ENCODE peak calls at places on chromosomes 7 and 10, in four cellular contexts. P is left ventricle myocardium inferior, M is cardiac muscle cell, C is colonic mucosa. E is an unnamed sample.

GRCh38 chr7:45068236-45069023 is 20.3 kb downstream of the NACAD start:
- DNase-seq in P (no peak), M (no peak), C (peak; percentile 67), E (no peak)

GRCh38 chr10:13222566-13222965 is 11.6 kb downstream of the UCMA start:
- DNase-seq in P (no peak), M (no peak), C (no peak), E (no peak)

GRCh38 chr10:49534670-49535381 is 4.1 kb downstream of the ERCC6 start:
- DNase-seq in P (no peak), M (peak; percentile 63), C (no peak), E (peak; percentile 7)

GRCh38 chr10:132448248-132448731 is 51.3 kb downstream of the PWWP2B start:
- DNase-seq in P (peak; percentile 55), M (peak; percentile 63), C (peak; percentile 91), E (peak; percentile 93)

GRCh38 chr7:158303121-158303520 is 284.5 kb downstream of the PTPRN2 start:
- DNase-seq in P (no peak), M (no peak), C (no peak), E (no peak)

GRCh38 chr10:10313099-10313875 is 704.4 kb upstream of the CELF2 start:
- DNase-seq in P (no peak), M (peak; percentile 57), C (no peak), E (no peak)

GRCh38 chr7:22672892-22673637 is 53.9 kb upstream of the IL6 start:
- DNase-seq in P (no peak), M (no peak), C (no peak), E (no peak)

GRCh38 chr10:20181408-20181807 is 365.2 kb downstream of the PLXDC2 start:
- DNase-seq in P (no peak), M (no peak), C (no peak), E (no peak)

GRCh38 chr10:119254355-119254754 is 47.0 kb downstream of the GRK5 start:
- DNase-seq in P (no peak), M (no peak), C (no peak), E (no peak)

GRCh38 chr7:105298004-105298403 is 90.7 kb downstream of the SRPK2 start:
- DNase-seq in P (no peak), M (no peak), C (no peak), E (no peak)

GRCh38 chr7:118040562-118040961 is 143.4 kb upstream of the LSM8 start:
- DNase-seq in P (no peak), M (no peak), C (no peak), E (no peak)

GRCh38 chr10:93993782-93994668 is at the start of gene PLCE1:
- DNase-seq in P (peak; percentile 38), M (peak; percentile 54), C (peak; percentile 73), E (peak; percentile 40)

GRCh38 chr7:120639884-120640283 is 218.1 kb downstream of the TSPAN12 start:
- DNase-seq in P (no peak), M (no peak), C (no peak), E (no peak)

GRCh38 chr10:84525120-84525806 is 196.9 kb downstream of the CCSER2 start:
- DNase-seq in P (no peak), M (no peak), C (no peak), E (no peak)

GRCh38 chr10:10870523-10871241 is 147.0 kb upstream of the CELF2 start:
- DNase-seq in P (no peak), M (no peak), C (no peak), E (no peak)

GRCh38 chr7:121373177-121373576 is 22.9 kb downstream of the FAM3C start:
- DNase-seq in P (no peak), M (no peak), C (no peak), E (no peak)

GRCh38 chr7:24591152-24591551 is 17.9 kb downstream of the PALS2 start:
- DNase-seq in P (no peak), M (no peak), C (no peak), E (no peak)

GRCh38 chr7:379456-380225 is 89.7 kb downstream of the FOXL3 start:
- DNase-seq in P (no peak), M (no peak), C (peak; percentile 30), E (no peak)

GRCh38 chr10:79384773-79385391 is 37.6 kb downstream of the PPIF start:
- DNase-seq in P (peak; percentile 10), M (no peak), C (peak; percentile 12), E (no peak)

GRCh38 chr10:11335167-11335652 is 276.2 kb downstream of the USP6NL start:
- DNase-seq in P (no peak), M (peak; percentile 77), C (no peak), E (no peak)

GRCh38 chr10:131110241-131110783 is 201.2 kb downstream of the TCERG1L start:
- DNase-seq in P (no peak), M (no peak), C (no peak), E (no peak)

GRCh38 chr10:128599030-128599429 is 472.8 kb upstream of the MKI67 start:
- DNase-seq in P (no peak), M (no peak), C (no peak), E (no peak)

GRCh38 chr10:92997620-92998019 is 63.0 kb upstream of the CYP26C1 start:
- DNase-seq in P (no peak), M (no peak), C (no peak), E (no peak)

GRCh38 chr7:73972614-73973013 is 55.4 kb upstream of the ELN start:
- DNase-seq in P (no peak), M (no peak), C (no peak), E (no peak)

GRCh38 chr7:75961194-75961593 is 33.2 kb downstream of the TMEM120A start:
- DNase-seq in P (no peak), M (no peak), C (no peak), E (no peak)

GRCh38 chr7:100489824-100490223 is 6.1 kb downstream of the NYAP1 start:
- DNase-seq in P (no peak), M (peak; percentile 94), C (peak; percentile 76), E (peak; percentile 32)

GRCh38 chr7:91850455-91850854 is 30.0 kb downstream of the MTERF1 start:
- DNase-seq in P (no peak), M (peak; percentile 14), C (no peak), E (no peak)

GRCh38 chr7:47418910-47419309 is 163.0 kb downstream of the TNS3 start:
- DNase-seq in P (no peak), M (no peak), C (no peak), E (peak; percentile 44)
- H3K36me3 ChIP-seq in P (peaks cover 34% of the 10 kb centered on the region), M (no peaks in the 10 kb centered on the region), C (no peaks in the 10 kb centered on the region), E (peaks cover 38% of the 10 kb centered on the region)

DNA sequence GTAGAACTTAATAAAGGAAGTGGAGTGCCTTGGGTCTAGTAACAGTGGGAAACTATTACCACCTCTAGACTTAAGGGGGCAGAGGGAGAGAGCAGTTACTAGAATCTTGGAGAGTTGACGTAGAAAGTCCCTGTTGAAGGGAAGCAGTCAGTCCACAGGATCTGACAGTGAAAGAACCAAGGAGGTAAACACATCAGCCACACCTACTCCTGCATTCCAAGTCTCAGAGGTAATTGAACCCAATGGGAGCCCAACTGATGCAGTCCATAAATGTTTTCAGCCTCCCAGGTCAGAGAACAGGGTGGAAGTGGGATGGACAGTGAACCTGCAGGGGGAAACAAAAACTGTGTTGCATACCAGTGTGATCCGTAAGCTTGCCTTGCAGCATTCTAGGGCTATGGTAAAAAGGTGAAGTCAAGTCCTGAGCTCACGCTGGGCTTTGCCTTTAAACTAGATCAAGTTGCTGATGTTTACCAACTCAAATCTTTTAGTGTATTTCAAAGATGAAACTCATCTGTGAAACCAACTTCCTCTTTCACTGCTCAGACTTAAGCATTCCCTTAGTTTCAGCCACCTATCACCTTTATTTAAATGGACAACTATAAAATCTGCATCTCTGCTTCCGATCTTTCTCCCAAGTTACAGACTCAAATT is 57.2 kb downstream of the SLC16A12 start:
- DNase-seq in P (no peak), M (no peak), C (no peak), E (no peak)
- TF ChIP-seq CTCF in P (no peak), M (no peak), C (no peak), E (no peak)

GRCh38 chr7:131911112-131911511 is 354.7 kb upstream of the PODXL start:
- DNase-seq in P (no peak), M (no peak), C (no peak), E (no peak)

GRCh38 chr7:131904750-131905327 is 348.4 kb upstream of the PODXL start:
- DNase-seq in P (no peak), M (no peak), C (no peak), E (no peak)

GRCh38 chr7:131905574-131905973 is 349.1 kb upstream of the PODXL start:
- DNase-seq in P (no peak), M (no peak), C (no peak), E (no peak)

GRCh38 chr7:131908719-131909118 is 352.3 kb upstream of the PODXL start:
- DNase-seq in P (no peak), M (no peak), C (no peak), E (no peak)

GRCh38 chr7:131909151-131909768 is 352.8 kb upstream of the PODXL start:
- DNase-seq in P (no peak), M (no peak), C (peak; percentile 25), E (no peak)
- H3K4me3 ChIP-seq in P (peak overlapping the region; percentile 59), M (no peak overlapping the region), C (peak overlapping the region; percentile 30), E (peak overlapping the region; percentile 34)

GRCh38 chr10:80519936-80520650 is 17.6 kb upstream of the SH2D4B start:
- DNase-seq in P (no peak), M (no peak), C (no peak), E (no peak)

GRCh38 chr10:80518143-80518806 is 19.4 kb upstream of the SH2D4B start:
- DNase-seq in P (no peak), M (no peak), C (no peak), E (no peak)

GRCh38 chr10:80520661-80521488 is 16.8 kb upstream of the SH2D4B start:
- DNase-seq in P (no peak), M (no peak), C (no peak), E (no peak)

GRCh38 chr10:80517416-80518142 is 20.1 kb upstream of the SH2D4B start:
- DNase-seq in P (no peak), M (no peak), C (no peak), E (no peak)

GRCh38 chr10:80518807-80519360 is 18.8 kb upstream of the SH2D4B start:
- DNase-seq in P (peak; percentile 43), M (no peak), C (no peak), E (no peak)
- H3K36me3 ChIP-seq in P (peaks cover 68% of the 10 kb centered on the region), M (peaks cover 15% of the 10 kb centered on the region), C (peaks cover 5% of the 10 kb centered on the region), E (no peaks in the 10 kb centered on the region)

GRCh38 chr10:58064714-58065528 is 202.8 kb downstream of the IPMK start:
- DNase-seq in P (no peak), M (peak; percentile 66), C (peak; percentile 45), E (peak; percentile 33)

GRCh38 chr10:58066126-58066525 is 201.6 kb downstream of the IPMK start:
- DNase-seq in P (no peak), M (no peak), C (no peak), E (no peak)

GRCh38 chr10:58066979-58067378 is 200.7 kb downstream of the IPMK start:
- DNase-seq in P (no peak), M (no peak), C (no peak), E (no peak)

GRCh38 chr10:58065529-58065815 is 202.2 kb downstream of the IPMK start:
- DNase-seq in P (no peak), M (no peak), C (no peak), E (no peak)

DNA sequence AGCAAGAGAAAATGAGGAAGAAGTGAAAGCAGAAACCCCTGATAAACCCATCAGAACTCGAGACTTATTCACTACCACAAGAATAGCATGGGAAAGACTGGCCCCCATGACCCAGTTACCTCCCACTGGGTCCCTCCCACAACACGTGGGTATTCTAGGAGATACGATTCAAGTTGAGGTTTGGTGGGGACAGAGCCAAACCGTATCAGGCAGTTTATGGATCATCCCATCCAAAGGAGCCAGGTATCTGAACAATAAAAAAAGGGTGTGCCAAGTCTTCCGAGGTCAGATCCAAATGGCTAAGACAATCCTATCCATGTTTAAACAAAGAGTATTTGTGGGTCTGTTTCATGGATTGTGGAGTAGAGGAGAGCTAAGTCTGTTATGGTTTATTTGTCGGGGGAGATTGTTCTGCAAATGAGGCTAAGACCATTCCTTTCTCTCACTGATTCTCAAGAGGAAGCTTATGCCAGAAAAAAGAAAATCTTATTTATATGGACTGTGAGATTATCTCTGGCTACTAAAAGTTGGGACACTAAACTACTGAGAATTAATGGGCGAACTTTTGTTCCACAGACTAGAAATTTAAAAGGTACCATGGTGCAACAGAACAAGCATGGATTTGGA is 203.7 kb downstream of the IPMK start:
- DNase-seq in P (no peak), M (no peak), C (peak; percentile 68), E (no peak)
- TF ChIP-seq CTCF in P (no peak), M (no peak), C (no peak), E (no peak)

E was measured in adrenal gland.